ENCODE peak calls at places on chromosomes 1 and 21, in five cellular contexts. Z is colonic mucosa, F is IMR-90, H is mammary epithelial cell, A is astrocyte. I is an unnamed sample. For H3K36me3, the result is how much of the 10 kb centered on the place peaks cover.

GRCh38 chr1:30273456-30273855 is 449.9 kb downstream of the MATN1 start:
- DNase-seq in F (no peak), Z (no peak), A (no peak), H (peak), I (no peak)

GRCh38 chr1:97623220-97623619 is 297.6 kb downstream of the DPYD start:
- DNase-seq in A (no peak), Z (no peak), H (no peak), F (no peak), I (no peak)

GRCh38 chr1:57079454-57080157 is 113.8 kb upstream of the C8B start:
- DNase-seq in Z (no peak), F (no peak), H (no peak), A (no peak), I (no peak)

GRCh38 chr1:233620065-233620464 is 6.2 kb downstream of the KCNK1 start:
- DNase-seq in A (no peak), Z (no peak), H (no peak), F (no peak), I (no peak)

GRCh38 chr1:95221306-95221705 is 12.7 kb upstream of the RWDD3 start:
- DNase-seq in A (no peak), Z (no peak), F (peak), H (no peak), I (no peak)

GRCh38 chr1:13583964-13584791 is 546 bp downstream of the PDPN start:
- DNase-seq in Z (no peak), H (peak), F (no peak), A (peak), I (no peak)

GRCh38 chr1:5974631-5975030 is 17.6 kb downstream of the NPHP4 start:
- DNase-seq in H (no peak), F (no peak), A (no peak), Z (no peak), I (no peak)

GRCh38 chr1:235077163-235077540 is 51.5 kb downstream of the TOMM20 start:
- DNase-seq in F (no peak), Z (no peak), H (no peak), A (no peak), I (no peak)

GRCh38 chr1:197021716-197022115 is 44.4 kb downstream of the CFHR5 start:
- DNase-seq in Z (no peak), F (no peak), H (no peak), A (no peak), I (no peak)

GRCh38 chr1:247740721-247741120 is 2.3 kb downstream of the OR14K1 start:
- DNase-seq in Z (no peak), F (peak), A (no peak), H (no peak), I (no peak)

GRCh38 chr1:94281361-94282142 is 44.2 kb upstream of the ARHGAP29 start:
- DNase-seq in F (no peak), H (no peak), A (peak), Z (no peak), I (peak)

GRCh38 chr1:157245823-157246222 is 107.6 kb upstream of the ETV3 start:
- DNase-seq in Z (no peak), F (no peak), A (no peak), H (no peak), I (no peak)

GRCh38 chr21:41830764-41831452 is 48.2 kb downstream of the PRDM15 start:
- DNase-seq in Z (no peak), A (no peak), H (no peak), F (no peak), I (no peak)

GRCh38 chr1:154403300-154403943 is 1.7 kb upstream of the IL6R start:
- DNase-seq in F (no peak), Z (no peak), A (no peak), H (no peak), I (no peak)

GRCh38 chr1:1908506-1908791 is 6.6 kb upstream of the CALML6 start:
- DNase-seq in F (no peak), Z (no peak), A (no peak), H (peak), I (no peak)

GRCh38 chr1:174643206-174643605 is 195.4 kb downstream of the GPR52 start:
- DNase-seq in F (no peak), Z (no peak), A (no peak), H (no peak), I (no peak)

GRCh38 chr1:240947438-240948224 is 335.7 kb upstream of the GREM2 start:
- DNase-seq in F (no peak), H (no peak), A (no peak), Z (no peak), I (no peak)

GRCh38 chr1:3313579-3313955 is 140.9 kb upstream of the ARHGEF16 start:
- DNase-seq in A (peak), Z (peak), H (no peak), F (peak), I (peak)

GRCh38 chr1:109094377-109094803 is 3.8 kb downstream of the TMEM167B start:
- DNase-seq in H (no peak), Z (no peak), F (peak), A (peak), I (no peak)

GRCh38 chr1:221829327-221830011 is 87.6 kb upstream of the DUSP10 start:
- DNase-seq in H (peak), A (peak), Z (no peak), F (peak), I (peak)

GRCh38 chr1:74468982-74469603 is 43.3 kb downstream of the LRRC53 start:
- DNase-seq in F (peak), A (peak), Z (no peak), H (peak), I (no peak)

GRCh38 chr1:183533617-183534174 is 56.6 kb downstream of the NCF2 start:
- DNase-seq in H (no peak), F (no peak), A (no peak), Z (no peak), I (no peak)

GRCh38 chr1:35559317-35559944 is 1.8 kb downstream of the NCDN start:
- DNase-seq in F (no peak), H (no peak), A (no peak), Z (no peak), I (no peak)

GRCh38 chr1:45755697-45756096 is 5.2 kb upstream of the IPP start:
- DNase-seq in F (no peak), A (no peak), Z (no peak), H (no peak), I (no peak)

GRCh38 chr1:9766759-9767442 is 56.9 kb downstream of the CLSTN1 start:
- DNase-seq in Z (no peak), F (peak), H (peak), A (peak), I (peak)

GRCh38 chr1:66599899-66600737 is 66.2 kb downstream of the SGIP1 start:
- DNase-seq in H (no peak), F (no peak), Z (no peak), A (no peak), I (no peak)

GRCh38 chr1:203287109-203287893 is 18.0 kb upstream of the BTG2 start:
- DNase-seq in A (no peak), F (no peak), H (no peak), Z (peak), I (no peak)

GRCh38 chr1:145871994-145872411 is 13.1 kb upstream of the PIAS3 start:
- DNase-seq in A (peak), H (peak), Z (no peak), F (peak), I (no peak)

GRCh38 chr1:224732367-224733006 is 116.4 kb downstream of the CNIH3 start:
- DNase-seq in F (no peak), H (no peak), Z (no peak), A (no peak), I (no peak)

GRCh38 chr1:26744075-26744958 is 43.4 kb upstream of the PIGV start:
- DNase-seq in H (peak), F (peak), A (peak), Z (peak), I (peak)

GRCh38 chr1:167601442-167602380 is 28.3 kb upstream of the RCSD1 start:
- DNase-seq in Z (peak), A (peak), F (no peak), H (peak), I (no peak)

GRCh38 chr1:70086897-70087296 is 118.5 kb downstream of the LRRC40 start:
- DNase-seq in A (no peak), H (no peak), F (no peak), Z (no peak), I (no peak)

GRCh38 chr1:70084314-70084915 is 121.0 kb downstream of the LRRC40 start:
- DNase-seq in A (peak), Z (no peak), H (peak), F (peak), I (no peak)

GRCh38 chr1:70083519-70083918 is 121.9 kb downstream of the LRRC40 start:
- DNase-seq in A (no peak), Z (no peak), F (no peak), H (no peak), I (no peak)

GRCh38 chr1:70090146-70090545 is 115.2 kb downstream of the LRRC40 start:
- DNase-seq in Z (no peak), F (peak), H (no peak), A (peak), I (no peak)

GRCh38 chr1:70085451-70085850 is 119.9 kb downstream of the LRRC40 start:
- DNase-seq in F (no peak), A (no peak), H (no peak), Z (no peak), I (no peak)
- H3K27ac ChIP-seq in F (no peak), A (no peak), H (no peak), Z (no peak), I (no peak)

DNA sequence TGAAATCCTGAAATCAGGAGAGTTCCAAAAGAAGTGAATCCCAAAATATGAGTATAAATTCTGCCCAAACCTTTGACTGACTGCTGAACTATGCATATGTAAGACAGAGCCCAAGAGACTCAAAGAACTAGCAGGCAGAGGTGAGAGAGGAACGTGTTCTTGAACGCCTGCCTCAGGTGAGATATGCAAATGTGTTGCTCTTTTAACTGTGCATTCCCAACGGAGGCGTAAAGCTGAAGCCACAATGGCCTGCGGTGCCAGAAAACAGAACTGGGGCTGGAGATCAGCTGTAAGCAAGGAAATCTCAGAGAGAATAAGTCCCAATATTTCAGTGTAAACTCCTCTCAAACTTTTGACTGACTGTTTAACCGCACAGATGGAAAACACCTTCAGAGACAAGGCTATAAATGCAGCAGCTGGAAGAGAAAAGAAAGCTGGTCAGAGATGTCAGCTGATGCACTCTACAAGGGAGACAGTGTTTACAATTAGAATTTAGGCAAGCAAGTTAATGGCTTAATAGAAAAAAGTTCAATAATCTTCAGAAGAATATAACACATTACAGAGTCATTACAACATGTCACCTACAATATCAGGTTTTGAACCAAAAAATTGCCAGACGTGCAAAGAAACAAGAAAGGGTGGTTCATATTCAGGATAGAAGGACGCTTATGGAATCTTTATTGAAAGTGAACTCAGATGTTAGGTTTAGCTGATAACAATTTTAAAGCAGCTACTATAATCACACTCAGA is 43.0 kb upstream of the TRIM67 start:
- DNase-seq in H (no peak), A (no peak), F (no peak), Z (no peak), I (no peak)
- TF ChIP-seq CTCF in H (no peak), A (no peak), F (no peak), Z (no peak), I (no peak)

DNA sequence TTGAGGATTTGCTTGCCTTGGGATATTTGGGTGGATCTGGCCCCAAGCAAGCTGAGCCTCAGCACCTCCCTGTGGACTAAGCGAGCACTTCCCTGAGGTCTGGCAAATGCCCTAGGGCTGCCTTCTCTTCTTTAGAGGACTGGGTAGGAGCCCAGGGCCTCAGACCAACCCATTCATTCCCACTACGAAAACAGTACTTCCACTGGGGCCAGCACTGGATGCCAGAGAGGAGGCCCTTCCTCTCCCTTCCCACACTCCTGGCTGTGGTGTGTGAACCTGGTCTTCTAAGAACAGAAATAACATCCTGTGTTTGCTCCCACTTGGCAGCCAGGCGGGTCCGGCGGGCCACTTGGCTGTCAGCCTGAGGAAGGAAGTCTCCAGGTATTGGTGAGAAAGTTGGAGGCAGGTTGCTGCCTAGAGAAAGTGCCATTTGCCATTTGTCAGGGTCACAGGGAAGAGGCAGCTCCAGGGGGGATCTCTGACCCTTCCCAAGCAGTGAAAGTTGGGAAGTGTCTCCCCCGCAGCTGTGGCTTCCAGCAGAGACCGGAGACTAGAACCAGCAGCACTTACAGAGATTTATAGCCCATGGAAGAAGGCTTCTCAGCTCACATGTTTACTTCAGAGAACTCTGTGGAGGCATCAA is 323.5 kb downstream of the SIPA1L2 start:
- DNase-seq in A (no peak), Z (peak), H (no peak), F (no peak), I (peak)
- H3K36me3 ChIP-seq in A (under half), Z (under half), H (under half), F (under half), I (under half)

DNA sequence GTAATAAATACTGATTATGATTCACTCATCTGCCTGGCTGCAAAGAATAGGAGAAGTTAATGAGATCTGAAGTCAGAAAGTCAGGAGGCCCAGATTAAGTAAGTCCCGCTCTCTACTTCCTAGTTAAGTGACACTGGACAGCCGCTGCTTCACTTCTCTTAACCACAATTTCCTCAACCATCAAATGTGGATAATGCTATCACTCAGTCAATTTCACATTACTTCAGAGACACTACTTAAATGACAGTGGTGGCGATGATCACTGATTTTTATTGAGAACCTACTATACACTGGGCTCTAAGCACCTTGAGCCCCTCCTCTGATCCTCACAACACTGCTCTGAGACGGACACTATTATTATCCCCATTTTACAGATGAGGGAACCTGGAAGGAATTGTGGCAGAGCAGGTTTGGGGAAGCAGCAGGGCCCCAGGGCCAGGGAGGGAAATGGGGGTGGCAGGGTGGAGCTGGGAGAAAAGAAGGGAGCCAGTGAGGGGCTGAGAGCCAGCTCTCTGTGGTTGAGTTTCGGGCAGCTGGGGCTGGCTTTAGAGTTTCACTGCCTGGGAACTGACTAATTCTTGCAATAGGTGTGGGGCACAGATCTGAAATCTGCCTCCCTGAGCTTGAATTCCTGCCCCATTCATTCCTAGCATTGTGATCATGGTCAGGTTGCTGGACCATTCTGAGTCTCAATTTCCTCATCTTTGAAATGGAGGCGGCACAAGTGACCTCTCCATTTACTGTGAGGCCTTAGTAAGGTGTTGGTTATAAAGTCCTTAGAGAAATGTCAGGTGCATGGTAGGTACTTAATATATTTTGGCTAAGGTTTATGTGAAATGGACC is 2.5 kb upstream of the E2F2 start:
- DNase-seq in F (no peak), Z (no peak), H (peak), A (no peak), I (no peak)
- H3K27ac ChIP-seq in F (no peak), Z (peak), H (no peak), A (no peak), I (no peak)

DNA sequence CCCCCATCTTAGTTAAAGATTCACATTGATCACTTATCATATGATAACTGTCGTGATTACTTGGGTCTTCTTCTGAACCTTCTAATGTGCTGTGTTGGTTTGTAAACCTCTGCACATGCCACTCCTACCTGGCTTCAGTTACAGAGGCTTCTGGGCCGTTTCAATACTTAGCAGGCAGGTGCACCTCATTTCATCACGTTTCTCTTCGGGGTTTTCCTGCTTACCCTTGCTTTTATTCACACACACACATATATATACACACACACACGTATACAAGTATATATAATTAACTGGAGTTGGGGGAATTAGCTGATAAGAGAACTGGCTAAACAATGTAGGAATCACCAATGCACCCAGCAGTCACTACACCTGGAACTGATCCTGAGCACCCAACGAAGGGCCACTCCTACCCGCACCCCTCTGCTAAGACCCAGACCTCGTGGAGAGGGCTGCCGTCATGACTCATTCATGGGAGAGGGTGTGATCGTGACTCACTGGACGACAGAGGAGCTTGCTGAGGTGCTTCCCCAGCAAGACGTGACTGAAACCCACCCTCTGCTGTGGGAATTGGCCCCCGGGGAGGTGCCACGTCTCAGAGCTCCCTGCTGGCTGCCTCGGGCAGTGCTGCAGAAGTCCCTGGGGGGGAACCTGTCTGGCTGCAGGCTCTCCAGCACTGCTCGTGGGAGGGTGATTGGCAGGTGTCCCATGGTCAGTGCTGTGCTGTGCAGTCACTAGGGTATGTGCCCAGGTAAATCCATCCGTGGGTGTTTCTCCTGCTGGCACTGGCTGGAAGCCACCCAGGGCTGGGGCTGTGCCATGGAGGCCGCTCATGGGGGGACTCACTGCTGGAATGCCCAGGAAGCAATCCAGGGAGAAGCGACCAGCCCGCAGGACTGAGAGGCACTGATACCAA is 166.6 kb downstream of the DYRK1A start:
- DNase-seq in A (peak), H (peak), F (peak), Z (no peak), I (peak)
- TF ChIP-seq CTCF in A (peak), H (no peak), F (no peak), Z (no peak), I (peak)